ENCODE peak calls at places on chromosomes 3 and 15, in five cellular contexts. O is HL-60, U is HFF-Myc, N is retinal pigment epithelial cell, T is A549. K is an unnamed sample.

GRCh38 chr3:30156586-30157498 is 449.6 kb upstream of the TGFBR2 start:
- DNase-seq in O (no peak), U (no peak), N (no peak), T (no peak), K (no peak)

GRCh38 chr3:4387224-4388204 is 79.6 kb downstream of the SUMF1 start:
- DNase-seq in O (no peak), U (no peak), N (no peak), T (no peak), K (no peak)

GRCh38 chr3:128310286-128311058 is 156.2 kb downstream of the DNAJB8 start:
- DNase-seq in O (no peak), U (no peak), N (no peak), T (no peak), K (no peak)

GRCh38 chr3:66342717-66343373 is 122.0 kb downstream of the SLC25A26 start:
- DNase-seq in O (no peak), U (peak), N (no peak), T (no peak), K (no peak)

GRCh38 chr3:45110185-45110833 is 35.9 kb downstream of the CDCP1 start:
- DNase-seq in O (peak), U (no peak), N (no peak), T (no peak), K (no peak)

GRCh38 chr3:167929937-167930336 is 165.8 kb downstream of the GOLIM4 start:
- DNase-seq in O (no peak), U (no peak), N (no peak), T (no peak), K (no peak)

GRCh38 chr3:56870436-56870835 is 68.7 kb upstream of the ARHGEF3 start:
- DNase-seq in O (no peak), U (no peak), N (no peak), T (no peak), K (no peak)

GRCh38 chr3:150577854-150578253 is 25.3 kb upstream of the SELENOT start:
- DNase-seq in O (no peak), U (no peak), N (no peak), T (no peak), K (no peak)

GRCh38 chr3:21041621-21042020 is 709.4 kb downstream of the ZNF385D start:
- DNase-seq in O (no peak), U (no peak), N (peak), T (no peak), K (no peak)

GRCh38 chr3:81645248-81645647 is 116.2 kb downstream of the GBE1 start:
- DNase-seq in O (no peak), U (no peak), N (no peak), T (no peak), K (no peak)

GRCh38 chr3:127419140-127419539 is 131.3 kb upstream of the PRR20G start:
- DNase-seq in O (no peak), U (no peak), N (no peak), T (no peak), K (no peak)

GRCh38 chr3:188230962-188231361 is 77.0 kb downstream of the LPP start:
- DNase-seq in O (no peak), U (no peak), N (no peak), T (no peak), K (no peak)

GRCh38 chr3:50428007-50428633 is 68.8 kb upstream of the TMEM115 start:
- DNase-seq in O (no peak), U (no peak), N (no peak), T (no peak), K (peak)

GRCh38 chr3:28972921-28973320 is 307.9 kb upstream of the RBMS3 start:
- DNase-seq in O (no peak), U (peak), N (no peak), T (no peak), K (no peak)

GRCh38 chr3:30693470-30694120 is 87.2 kb downstream of the TGFBR2 start:
- DNase-seq in O (peak), U (peak), N (peak), T (peak), K (peak)

GRCh38 chr15:87099916-87100315 is 1020.2 kb downstream of the AGBL1 start:
- DNase-seq in O (no peak), U (no peak), N (no peak), T (no peak), K (no peak)

GRCh38 chr3:9808345-9809037 is 1.6 kb upstream of the TTLL3 start:
- DNase-seq in O (no peak), U (peak), N (no peak), T (peak), K (peak)

GRCh38 chr15:48828906-48829305 is 18.0 kb upstream of the CEP152 start:
- DNase-seq in O (no peak), U (no peak), N (no peak), T (no peak), K (no peak)

GRCh38 chr15:95277266-95277665 is 1045.9 kb downstream of the MCTP2 start:
- DNase-seq in O (no peak), U (peak), N (no peak), T (no peak), K (no peak)

GRCh38 chr3:82927309-82928253 is 1166.1 kb upstream of the GBE1 start:
- DNase-seq in O (no peak), U (no peak), N (no peak), T (no peak), K (no peak)

GRCh38 chr3:188834349-188834748 is 337.4 kb upstream of the TPRG1 start:
- DNase-seq in O (no peak), U (no peak), N (no peak), T (no peak), K (no peak)

GRCh38 chr15:28132524-28133275 is 33.6 kb upstream of the OCA2 start:
- DNase-seq in O (no peak), U (no peak), N (no peak), T (no peak), K (no peak)

GRCh38 chr15:94576889-94577533 is 345.6 kb downstream of the MCTP2 start:
- DNase-seq in O (no peak), U (no peak), N (no peak), T (no peak), K (peak)

GRCh38 chr3:169666079-169666436 is 2.5 kb upstream of the MECOM start:
- DNase-seq in O (no peak), U (no peak), N (no peak), T (no peak), K (peak)
- TF ChIP-seq CTCF in O (no peak), U (no peak), N (no peak), T (no peak), K (no peak)

DNA sequence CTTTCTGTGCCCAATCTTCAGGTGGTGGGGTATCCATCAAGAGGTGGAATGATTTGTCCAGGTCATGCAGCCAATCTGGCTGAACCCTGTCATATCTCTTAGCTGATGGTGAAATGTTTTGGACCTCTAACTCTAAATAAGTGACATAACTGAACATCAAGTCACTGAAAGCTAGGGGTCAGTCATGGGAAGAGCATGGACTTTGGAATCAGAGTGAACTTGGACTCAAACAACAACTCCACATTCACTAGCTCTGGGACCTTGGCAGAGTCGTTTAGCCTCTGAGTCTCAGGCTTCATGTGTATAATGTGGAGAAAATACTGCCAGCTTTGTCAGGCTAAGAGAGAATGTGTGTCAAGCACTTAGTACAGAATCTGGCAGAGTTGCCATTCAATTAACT is 557.8 kb upstream of the CFAP20DC start:
- DNase-seq in O (no peak), U (no peak), N (no peak), T (no peak), K (no peak)
- TF ChIP-seq CTCF in O (no peak), U (peak), N (peak), T (no peak), K (no peak)

GRCh38 chr3:70531063-70531657 is 218.7 kb upstream of the MDFIC2 start:
- DNase-seq in O (no peak), U (no peak), N (no peak), T (peak), K (no peak)
- TF ChIP-seq CTCF in O (no peak), U (peak), N (peak), T (peak), K (no peak)

GRCh38 chr3:192449036-192449435 is 278.3 kb downstream of the FGF12 start:
- DNase-seq in O (no peak), U (no peak), N (no peak), T (no peak), K (peak)
- TF ChIP-seq CTCF in O (no peak), U (no peak), N (peak), T (no peak), K (peak)

GRCh38 chr3:195250473-195251251 is 20.3 kb downstream of the XXYLT1 start:
- DNase-seq in O (no peak), U (no peak), N (no peak), T (no peak), K (no peak)
- TF ChIP-seq CTCF in O (no peak), U (peak), N (peak), T (no peak), K (no peak)

GRCh38 chr3:13051066-13051465 is 22.2 kb downstream of the IQSEC1 start:
- DNase-seq in O (no peak), U (no peak), N (no peak), T (no peak), K (no peak)

GRCh38 chr3:13047296-13048165 is 25.7 kb downstream of the IQSEC1 start:
- DNase-seq in O (no peak), U (no peak), N (no peak), T (no peak), K (no peak)

GRCh38 chr3:13051581-13051980 is 21.6 kb downstream of the IQSEC1 start:
- DNase-seq in O (no peak), U (no peak), N (no peak), T (no peak), K (no peak)

GRCh38 chr3:13050446-13050845 is 22.8 kb downstream of the IQSEC1 start:
- DNase-seq in O (no peak), U (no peak), N (no peak), T (no peak), K (no peak)

GRCh38 chr3:13049400-13049799 is 23.8 kb downstream of the IQSEC1 start:
- DNase-seq in O (no peak), U (no peak), N (no peak), T (no peak), K (no peak)
- TF ChIP-seq CTCF in O (no peak), U (no peak), N (no peak), T (no peak), K (no peak)

GRCh38 chr3:35291837-35292236 is 347.5 kb upstream of the ARPP21 start:
- DNase-seq in O (no peak), U (no peak), N (no peak), T (no peak), K (no peak)
- TF ChIP-seq CTCF in O (no peak), U (no peak), N (no peak), T (no peak), K (no peak)

DNA sequence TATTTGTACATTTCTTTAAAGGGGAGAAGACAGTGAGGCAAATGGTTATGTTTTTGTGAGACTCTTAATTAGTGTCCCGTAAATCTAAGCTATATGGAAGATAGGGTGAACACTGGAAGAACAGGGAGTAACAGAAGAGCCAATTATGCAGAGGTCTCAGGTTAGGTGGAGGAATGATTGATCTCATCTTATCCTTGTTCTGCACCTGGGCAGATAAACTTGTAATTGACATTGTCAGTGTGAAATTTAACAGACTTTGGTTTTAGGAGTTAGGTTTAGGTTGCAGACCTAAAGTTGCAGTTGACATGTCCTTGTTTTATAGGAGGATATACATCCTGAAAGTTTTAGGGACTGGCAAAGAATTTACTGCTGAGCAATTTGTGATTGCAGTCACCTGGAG is 3.1 kb upstream of the TWF2 start:
- DNase-seq in O (no peak), U (no peak), N (no peak), T (no peak), K (no peak)
- TF ChIP-seq CTCF in O (no peak), U (no peak), N (no peak), T (no peak), K (no peak)

GRCh38 chr3:14273886-14274517 is 95.4 kb downstream of the LSM3 start:
- DNase-seq in O (no peak), U (no peak), N (no peak), T (no peak), K (no peak)

GRCh38 chr3:14277557-14277956 is 98.9 kb downstream of the LSM3 start:
- DNase-seq in O (no peak), U (no peak), N (no peak), T (no peak), K (no peak)

GRCh38 chr3:14274537-14274936 is 95.9 kb downstream of the LSM3 start:
- DNase-seq in O (no peak), U (no peak), N (no peak), T (no peak), K (no peak)

GRCh38 chr3:14275962-14276909 is 97.6 kb downstream of the LSM3 start:
- DNase-seq in O (no peak), U (no peak), N (no peak), T (no peak), K (no peak)

DNA sequence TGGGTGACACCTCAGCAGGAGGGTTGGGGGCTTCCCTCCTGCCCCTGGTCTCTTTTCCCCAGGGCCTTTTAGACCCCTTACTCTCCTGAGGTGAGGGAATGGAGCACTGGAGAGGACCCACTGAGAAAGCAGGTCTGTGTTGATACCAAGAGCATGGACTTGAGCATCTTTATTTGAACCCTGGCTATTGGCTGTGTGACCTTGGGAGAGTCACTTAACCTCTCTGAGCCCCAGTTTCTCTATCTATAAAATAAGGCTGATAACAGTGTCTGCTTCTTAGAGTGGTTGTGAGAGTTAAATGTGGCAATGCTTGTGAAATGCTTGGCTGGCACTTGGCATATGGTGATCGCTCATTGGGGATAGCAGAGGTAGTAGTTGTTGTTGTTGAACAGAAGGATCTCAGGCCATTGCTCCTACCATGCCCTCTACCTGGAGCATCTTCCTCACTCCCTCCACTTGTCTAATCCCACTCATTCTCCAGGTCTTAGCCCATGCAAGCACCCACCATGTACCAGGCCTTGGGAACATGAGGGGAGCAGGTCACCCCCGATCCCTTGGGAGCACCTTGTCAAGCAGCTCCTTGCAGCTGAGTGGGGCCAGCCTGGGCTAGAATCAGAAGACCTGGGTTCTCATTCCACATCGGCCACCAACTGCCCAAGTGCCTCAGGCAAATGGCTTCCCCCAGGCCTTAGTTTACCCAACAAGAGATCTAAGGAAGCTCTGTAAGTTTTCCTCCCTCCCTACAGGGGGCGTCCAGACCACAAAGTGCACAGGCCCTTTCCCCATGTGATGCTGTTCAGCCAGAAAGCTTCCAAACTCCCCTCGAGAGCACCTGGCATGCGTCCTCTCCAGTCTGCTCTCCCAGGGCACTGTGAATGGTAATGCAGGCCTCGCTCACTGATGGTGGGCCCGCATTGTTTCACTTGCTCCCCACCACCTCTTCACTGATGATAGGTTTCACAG is 96.7 kb downstream of the LSM3 start:
- DNase-seq in O (no peak), U (no peak), N (no peak), T (no peak), K (no peak)
- TF ChIP-seq CTCF in O (no peak), U (peak), N (peak), T (peak), K (peak)

K was measured in Calu3.